ENCODE peak calls at places on chromosome 3, in four cellular contexts. S, Y, D and O are unnamed samples.

GRCh38 chr3:134211797-134212196 is 38.9 kb downstream of the RYK start:
- DNase-seq in D (peak; percentile 79), Y (peak; percentile 55), S (peak; percentile 77), O (no peak)

GRCh38 chr3:10972359-10972758 is 20.2 kb upstream of the SLC6A1 start:
- DNase-seq in D (no peak), S (no peak), Y (no peak), O (no peak)

GRCh38 chr3:100269410-100270217 is 8.8 kb downstream of the TBC1D23 start:
- DNase-seq in D (no peak), Y (no peak), S (peak; percentile 61), O (peak; percentile 96)

GRCh38 chr3:159482241-159483031 is 506.2 kb upstream of the IL12A start:
- DNase-seq in S (no peak), D (no peak), Y (no peak), O (no peak)

GRCh38 chr3:145817870-145818483 is 343.0 kb downstream of the PLOD2 start:
- DNase-seq in D (no peak), Y (no peak), S (no peak), O (no peak)

GRCh38 chr3:157868168-157868567 is 238.1 kb downstream of the SHOX2 start:
- DNase-seq in Y (no peak), D (no peak), S (peak; percentile 79), O (no peak)

GRCh38 chr3:111859974-111860859 is 1.2 kb downstream of the PHLDB2 start:
- DNase-seq in S (peak; percentile 93), D (peak; percentile 65), Y (no peak), O (no peak)

GRCh38 chr3:171783626-171784025 is 26.7 kb downstream of the PLD1 start:
- DNase-seq in S (no peak), Y (no peak), D (no peak), O (no peak)